ENCODE peak calls at places on chromosomes 16 and 17, in ten cellular contexts. Q is AG10803, Z is upper lobe of right lung, F is sigmoid colon, L is transverse colon, I is cardiac fibroblast, K is tibial artery, M is testis, D is A673, N is lung. W is an unnamed sample.

GRCh38 chr16:2026461-2027023 is at the start of gene NHERF2:
- DNase-seq in Q (no peak), Z (peak), F (no peak), L (peak), I (no peak), K (no peak), M (peak), D (peak), N (no peak), W (no peak)

GRCh38 chr16:495127-495748 is 32.3 kb upstream of the CAPN15 start:
- DNase-seq in Q (peak), Z (no peak), F (no peak), L (peak), I (peak), K (no peak), M (peak), D (peak), N (no peak), W (peak)

GRCh38 chr17:41792835-41793748 is 6.6 kb upstream of the JUP start:
- DNase-seq in Q (no peak), Z (peak), F (no peak), L (peak), I (peak), K (no peak), M (peak), D (no peak), N (peak), W (peak)

GRCh38 chr16:81204794-81205680 is 33.5 kb upstream of the BCO1 start:
- DNase-seq in Q (peak), Z (no peak), F (peak), L (peak), I (peak), K (no peak), M (peak), D (peak), N (no peak), W (peak)

GRCh38 chr17:64123114-64123513 is 6.8 kb downstream of the ERN1 start:
- DNase-seq in Q (no peak), Z (no peak), F (no peak), L (no peak), I (no peak), K (no peak), M (no peak), D (no peak), N (no peak), W (no peak)

GRCh38 chr17:71192848-71193247 is 928.0 kb upstream of the SOX9 start:
- DNase-seq in Q (no peak), Z (no peak), F (no peak), L (no peak), I (no peak), K (no peak), M (no peak), D (no peak), N (no peak), W (no peak)

GRCh38 chr16:17345043-17345442 is 125.7 kb downstream of the XYLT1 start:
- DNase-seq in Q (peak), Z (no peak), F (peak), L (peak), I (peak), K (peak), M (peak), D (no peak), N (peak), W (no peak)

GRCh38 chr16:2028620-2029220 is 2.0 kb downstream of the NHERF2 start:
- DNase-seq in Q (no peak), Z (no peak), F (no peak), L (no peak), I (no peak), K (no peak), M (no peak), D (no peak), N (no peak), W (no peak)

GRCh38 chr16:35651841-35652240 is 2192.4 kb downstream of the TP53TG3F start:
- DNase-seq in Q (no peak), Z (no peak), F (no peak), L (no peak), I (no peak), K (no peak), M (no peak), D (no peak), N (no peak), W (no peak)

GRCh38 chr16:89123831-89124100 is 30.1 kb downstream of the ACSF3 start:
- DNase-seq in Q (no peak), Z (peak), F (no peak), L (no peak), I (no peak), K (no peak), M (no peak), D (no peak), N (no peak), W (no peak)

GRCh38 chr16:85168732-85169256 is 56.5 kb upstream of the CIBAR2 start:
- DNase-seq in Q (peak), Z (no peak), F (peak), L (peak), I (peak), K (peak), M (peak), D (peak), N (no peak), W (peak)

GRCh38 chr16:11570796-11571195 is 15.9 kb downstream of the LITAF start:
- DNase-seq in Q (no peak), Z (no peak), F (no peak), L (no peak), I (no peak), K (no peak), M (no peak), D (no peak), N (no peak), W (no peak)

GRCh38 chr17:2855063-2855600 is 58.9 kb downstream of the RAP1GAP2 start:
- DNase-seq in Q (no peak), Z (no peak), F (no peak), L (no peak), I (peak), K (no peak), M (no peak), D (no peak), N (no peak), W (no peak)

GRCh38 chr16:84509032-84509950 is 4.8 kb upstream of the MEAK7 start:
- DNase-seq in Q (no peak), Z (peak), F (peak), L (no peak), I (no peak), K (no peak), M (no peak), D (no peak), N (no peak), W (no peak)

GRCh38 chr17:13287226-13287625 is 269.4 kb upstream of the ELAC2 start:
- DNase-seq in Q (no peak), Z (no peak), F (no peak), L (no peak), I (no peak), K (no peak), M (no peak), D (no peak), N (no peak), W (no peak)

GRCh38 chr17:7914771-7915610 is 1.1 kb downstream of the RNF227 start:
- DNase-seq in Q (peak), Z (no peak), F (peak), L (peak), I (peak), K (no peak), M (peak), D (no peak), N (no peak), W (no peak)

DNA sequence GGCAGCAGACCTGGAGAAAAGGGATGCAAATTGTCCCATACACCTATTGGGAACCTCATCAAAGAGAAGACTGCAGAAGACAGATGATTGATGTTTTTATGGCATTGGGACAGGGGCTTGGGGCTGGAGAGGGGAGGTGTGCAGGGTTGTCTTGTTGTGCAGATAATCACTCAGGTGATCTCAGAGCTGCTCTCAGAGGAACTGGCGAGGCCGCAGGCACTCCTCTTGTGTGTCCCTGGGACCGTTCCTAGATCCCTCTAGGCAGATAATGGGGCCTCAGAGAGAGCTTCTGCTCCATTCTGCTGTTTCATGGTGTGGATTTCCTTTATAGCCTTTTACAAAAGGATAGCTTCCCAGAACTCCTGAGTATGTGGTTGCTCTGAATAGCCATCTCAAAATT is 1.6 kb downstream of the RNF213 start:
- DNase-seq in Q (no peak), Z (no peak), F (no peak), L (no peak), I (no peak), K (no peak), M (no peak), D (no peak), N (no peak), W (no peak)
- H3K4me3 ChIP-seq in Q (peak), Z (peak), F (peak), L (peak), I (peak), K (peak), M (no peak), D (peak), N (no peak), W (no peak)

GRCh38 chr17:56891751-56892150 is 22.1 kb downstream of the TRIM25 start:
- DNase-seq in Q (no peak), Z (peak), F (no peak), L (peak), I (peak), K (no peak), M (peak), D (peak), N (peak), W (peak)
- TF ChIP-seq CTCF in Q (peak), Z (peak), F (peak), L (peak), I (peak), K (peak), M (peak), D (peak), N (peak), W (peak)

DNA sequence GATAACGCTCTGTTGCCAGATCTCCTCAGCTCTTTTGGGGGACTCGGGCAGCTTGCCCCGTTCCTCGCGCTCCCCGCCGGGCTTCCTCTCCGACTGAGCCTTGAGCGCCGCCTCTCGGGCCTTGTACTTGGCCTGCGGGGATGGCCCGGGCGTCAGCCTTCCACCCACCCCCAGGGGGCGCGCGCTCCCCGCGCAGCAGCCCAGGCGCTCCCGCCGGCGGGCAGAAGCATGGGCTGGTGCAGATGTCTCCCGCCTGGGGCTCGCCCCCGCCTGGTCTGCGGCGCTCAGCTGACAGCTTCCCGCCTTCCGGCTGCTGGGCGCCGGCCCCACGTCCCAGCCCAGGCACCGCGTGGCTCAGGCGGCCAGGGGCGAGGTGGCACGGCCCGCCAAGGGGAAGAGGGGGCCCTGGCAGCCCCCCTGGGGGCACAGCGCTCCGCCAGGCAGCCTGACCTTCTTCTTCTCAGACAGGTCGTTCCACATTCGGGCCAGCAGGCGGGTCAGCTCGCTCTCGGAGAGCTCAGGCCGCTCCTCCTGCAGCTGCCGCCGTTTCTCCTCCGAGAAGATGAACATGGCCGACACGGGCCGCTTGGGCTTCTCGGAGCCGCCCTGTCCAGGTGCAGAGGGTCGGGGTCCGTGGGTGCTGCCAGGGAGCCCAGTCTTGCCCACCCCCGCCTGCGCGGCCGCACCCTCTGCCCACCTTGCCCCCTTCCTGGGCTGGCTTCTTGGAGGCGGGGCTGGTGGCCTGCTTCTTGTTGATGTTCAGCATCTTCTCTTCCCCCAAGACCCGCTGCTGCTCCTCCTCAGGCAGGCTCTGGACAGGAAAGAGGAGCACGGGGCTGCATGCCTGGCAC is 8.9 kb downstream of the UBTF start:
- DNase-seq in Q (peak), Z (peak), F (peak), L (peak), I (peak), K (peak), M (peak), D (peak), N (peak), W (peak)
- H3K4me3 ChIP-seq in Q (no peak), Z (no peak), F (no peak), L (no peak), I (no peak), K (no peak), M (peak), D (no peak), N (no peak), W (no peak)

DNA sequence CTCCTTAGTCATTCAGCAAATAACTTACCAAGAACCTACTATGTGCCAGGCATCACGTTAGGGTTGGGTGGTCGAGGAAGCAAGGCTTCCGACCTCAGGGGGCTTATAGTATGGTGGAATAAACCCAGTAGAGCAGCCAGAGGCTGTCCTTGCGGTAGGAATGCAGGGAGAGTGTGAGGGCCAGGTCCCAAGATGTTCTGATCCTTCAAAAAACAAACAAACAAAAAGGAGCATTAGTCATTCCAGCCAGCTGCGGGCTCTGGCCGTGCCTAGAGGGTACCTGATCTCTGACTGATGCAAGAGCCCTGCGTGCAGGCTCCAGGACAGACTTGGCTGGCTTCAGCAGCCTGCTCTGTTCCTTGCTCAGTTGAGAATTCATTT is 18.2 kb downstream of the CYB5D2 start:
- DNase-seq in Q (peak), Z (no peak), F (no peak), L (no peak), I (peak), K (no peak), M (no peak), D (no peak), N (peak), W (peak)
- TF ChIP-seq CTCF in Q (peak), Z (peak), F (no peak), L (no peak), I (peak), K (peak), M (no peak), D (no peak), N (no peak), W (peak)

DNA sequence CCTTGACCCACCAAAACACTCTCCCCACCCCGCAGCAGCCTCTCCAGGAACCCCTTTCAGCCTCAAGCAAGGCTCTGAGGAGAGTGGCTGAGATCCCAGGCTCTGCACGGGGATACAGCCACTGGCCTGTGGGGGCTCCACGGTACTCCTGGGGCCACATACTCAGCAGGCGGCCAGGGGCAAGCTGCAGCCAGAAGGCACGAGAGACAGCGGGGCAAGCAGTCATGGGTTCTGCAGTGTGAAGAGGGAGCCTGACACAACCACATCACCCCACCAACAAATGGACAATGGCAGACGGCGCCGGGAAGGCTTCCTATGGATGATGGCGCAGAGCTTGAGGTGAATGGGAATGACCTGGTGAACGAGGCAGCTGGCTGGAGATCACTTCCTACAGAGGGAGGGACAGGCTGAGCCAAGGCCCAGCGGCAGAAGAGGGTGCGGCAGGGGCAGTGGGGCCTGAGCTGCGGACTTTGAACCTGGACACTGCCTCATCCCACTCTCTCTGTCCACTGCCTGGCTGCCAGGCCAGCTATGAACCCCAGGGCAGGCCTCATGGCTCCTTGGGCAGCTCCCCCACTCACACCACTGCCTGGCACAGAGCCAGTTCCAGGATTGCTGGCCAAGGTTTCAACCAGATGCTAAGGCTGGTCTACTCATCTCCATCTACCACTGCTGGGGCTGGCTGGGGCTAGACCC is 10.8 kb upstream of the BCAR1 start:
- DNase-seq in Q (no peak), Z (no peak), F (peak), L (peak), I (no peak), K (no peak), M (no peak), D (no peak), N (no peak), W (no peak)
- H3K4me3 ChIP-seq in Q (peak), Z (no peak), F (no peak), L (no peak), I (no peak), K (no peak), M (no peak), D (no peak), N (no peak), W (no peak)

DNA sequence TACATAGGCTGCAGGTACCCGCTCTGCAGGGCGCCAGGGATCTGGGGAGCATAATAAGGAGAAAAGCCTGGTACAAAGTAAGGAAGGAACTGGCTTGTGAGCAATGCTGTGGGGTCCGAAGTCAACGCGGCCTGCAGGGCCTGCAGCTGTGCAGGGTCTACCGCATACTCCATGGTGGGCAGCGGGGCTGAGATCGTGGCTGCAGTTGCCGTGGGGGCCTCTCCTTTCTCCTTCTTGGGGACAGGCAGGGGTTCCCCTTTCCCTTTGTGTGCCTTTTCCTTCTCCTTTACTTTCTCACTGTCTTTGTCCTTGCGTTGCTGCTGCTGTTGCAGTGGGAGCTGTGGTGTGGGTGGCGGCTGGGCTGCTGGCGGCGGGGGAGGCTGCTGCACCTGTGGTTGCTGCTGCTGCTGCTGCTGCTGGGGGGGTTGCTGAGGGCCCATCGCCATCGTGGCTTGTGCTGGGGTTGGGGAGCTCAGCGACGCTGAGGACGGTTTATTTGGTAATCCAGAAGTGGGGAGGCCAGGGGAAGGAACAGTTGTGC is 259.6 kb downstream of the ZFHX3 start:
- DNase-seq in Q (no peak), Z (peak), F (no peak), L (no peak), I (no peak), K (no peak), M (no peak), D (no peak), N (no peak), W (no peak)
- TF ChIP-seq CTCF in Q (no peak), Z (no peak), F (no peak), L (no peak), I (no peak), K (no peak), M (no peak), D (no peak), N (no peak), W (no peak)

DNA sequence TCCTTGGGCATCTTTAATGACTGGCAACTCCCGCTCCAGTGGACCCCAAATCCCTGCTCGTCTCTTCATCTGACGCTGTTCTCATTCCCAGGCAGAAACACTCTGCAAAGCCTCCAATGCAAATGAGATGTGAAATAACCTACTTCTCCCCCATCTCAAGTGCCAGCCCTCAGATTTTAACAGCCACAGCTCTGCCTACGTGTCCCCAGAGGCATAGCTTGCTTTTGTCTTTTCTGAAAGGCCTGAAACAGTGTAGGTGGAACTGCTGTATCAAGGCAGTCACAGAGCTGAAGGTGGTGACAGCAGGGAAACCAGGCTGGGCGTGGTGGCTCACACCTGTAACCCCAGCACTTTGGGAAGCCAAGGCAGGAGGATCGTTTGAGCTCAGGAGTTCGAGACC is 14.7 kb downstream of the RPH3AL start:
- DNase-seq in Q (no peak), Z (peak), F (no peak), L (no peak), I (no peak), K (peak), M (no peak), D (peak), N (no peak), W (no peak)
- H3K4me3 ChIP-seq in Q (no peak), Z (no peak), F (no peak), L (no peak), I (no peak), K (no peak), M (no peak), D (no peak), N (no peak), W (no peak)